ENCODE peak calls at places on chromosomes 5 and 9, in seven cellular contexts. One of them, this sample, is unnamed.

GRCh38 chr9:137030528-137030927 is 1.4 kb downstream of the FUT7 start:
- DNase-seq in islet precursor cell: no peak
- DNase-seq in amniotic stem cell: no peak
- DNase-seq in adrenal gland: no peak
- DNase-seq in naive B cell: peak
- DNase-seq in 8988T: no peak
- DNase-seq in stimulated activated CD4-positive, alpha-beta T cell treated with anti-CD3 and anti-CD28 coated beads, Interleukin-1b, Interleukin-23, amount 100 ng/mL, for 4 hours: no peak
- DNase-seq in this sample: no peak

GRCh38 chr5:152262667-152263066 is 142.4 kb downstream of the NMUR2 start:
- DNase-seq in islet precursor cell: no peak
- DNase-seq in amniotic stem cell: no peak
- DNase-seq in adrenal gland: no peak
- DNase-seq in naive B cell: no peak
- DNase-seq in 8988T: no peak
- DNase-seq in stimulated activated CD4-positive, alpha-beta T cell treated with anti-CD3 and anti-CD28 coated beads, Interleukin-1b, Interleukin-23, amount 100 ng/mL, for 4 hours: no peak
- DNase-seq in this sample: no peak

GRCh38 chr9:72585737-72586136 is 64.3 kb downstream of the TMC1 start:
- DNase-seq in islet precursor cell: no peak
- DNase-seq in amniotic stem cell: no peak
- DNase-seq in adrenal gland: no peak
- DNase-seq in naive B cell: no peak
- DNase-seq in 8988T: no peak
- DNase-seq in stimulated activated CD4-positive, alpha-beta T cell treated with anti-CD3 and anti-CD28 coated beads, Interleukin-1b, Interleukin-23, amount 100 ng/mL, for 4 hours: no peak
- DNase-seq in this sample: no peak

GRCh38 chr9:129945314-129945713 is 97.7 kb downstream of the FNBP1 start:
- DNase-seq in islet precursor cell: no peak
- DNase-seq in amniotic stem cell: no peak
- DNase-seq in adrenal gland: no peak
- DNase-seq in naive B cell: no peak
- DNase-seq in 8988T: no peak
- DNase-seq in stimulated activated CD4-positive, alpha-beta T cell treated with anti-CD3 and anti-CD28 coated beads, Interleukin-1b, Interleukin-23, amount 100 ng/mL, for 4 hours: no peak
- DNase-seq in this sample: no peak

GRCh38 chr9:133340916-133341315 is 4.9 kb upstream of the SURF6 start:
- DNase-seq in islet precursor cell: no peak
- DNase-seq in amniotic stem cell: no peak
- DNase-seq in adrenal gland: no peak
- DNase-seq in naive B cell: no peak
- DNase-seq in 8988T: no peak
- DNase-seq in stimulated activated CD4-positive, alpha-beta T cell treated with anti-CD3 and anti-CD28 coated beads, Interleukin-1b, Interleukin-23, amount 100 ng/mL, for 4 hours: no peak
- DNase-seq in this sample: no peak

GRCh38 chr5:1037123-1037670 is 28.6 kb downstream of the NKD2 start:
- DNase-seq in islet precursor cell: no peak
- DNase-seq in amniotic stem cell: no peak
- DNase-seq in adrenal gland: no peak
- DNase-seq in naive B cell: no peak
- DNase-seq in 8988T: peak
- DNase-seq in stimulated activated CD4-positive, alpha-beta T cell treated with anti-CD3 and anti-CD28 coated beads, Interleukin-1b, Interleukin-23, amount 100 ng/mL, for 4 hours: no peak
- DNase-seq in this sample: no peak

GRCh38 chr5:72454996-72455395 is 52.2 kb downstream of the ZNF366 start:
- DNase-seq in islet precursor cell: no peak
- DNase-seq in amniotic stem cell: no peak
- DNase-seq in adrenal gland: no peak
- DNase-seq in naive B cell: no peak
- DNase-seq in 8988T: no peak
- DNase-seq in stimulated activated CD4-positive, alpha-beta T cell treated with anti-CD3 and anti-CD28 coated beads, Interleukin-1b, Interleukin-23, amount 100 ng/mL, for 4 hours: no peak
- DNase-seq in this sample: no peak

GRCh38 chr9:12923472-12924009 is 148.7 kb downstream of the LURAP1L start:
- DNase-seq in islet precursor cell: no peak
- DNase-seq in amniotic stem cell: peak
- DNase-seq in adrenal gland: peak
- DNase-seq in naive B cell: no peak
- DNase-seq in 8988T: no peak
- DNase-seq in stimulated activated CD4-positive, alpha-beta T cell treated with anti-CD3 and anti-CD28 coated beads, Interleukin-1b, Interleukin-23, amount 100 ng/mL, for 4 hours: no peak
- DNase-seq in this sample: peak

GRCh38 chr9:3459076-3459475 is 66.7 kb downstream of the RFX3 start:
- DNase-seq in islet precursor cell: no peak
- DNase-seq in amniotic stem cell: no peak
- DNase-seq in adrenal gland: no peak
- DNase-seq in naive B cell: no peak
- DNase-seq in 8988T: no peak
- DNase-seq in stimulated activated CD4-positive, alpha-beta T cell treated with anti-CD3 and anti-CD28 coated beads, Interleukin-1b, Interleukin-23, amount 100 ng/mL, for 4 hours: no peak
- DNase-seq in this sample: no peak

GRCh38 chr5:159286420-159287035 is 23.4 kb downstream of the UBLCP1 start:
- DNase-seq in islet precursor cell: no peak
- DNase-seq in amniotic stem cell: peak
- DNase-seq in adrenal gland: no peak
- DNase-seq in naive B cell: peak
- DNase-seq in 8988T: no peak
- DNase-seq in stimulated activated CD4-positive, alpha-beta T cell treated with anti-CD3 and anti-CD28 coated beads, Interleukin-1b, Interleukin-23, amount 100 ng/mL, for 4 hours: peak
- DNase-seq in this sample: no peak

GRCh38 chr9:18238254-18238653 is 235.7 kb upstream of the ADAMTSL1 start:
- DNase-seq in islet precursor cell: no peak
- DNase-seq in amniotic stem cell: no peak
- DNase-seq in adrenal gland: no peak
- DNase-seq in naive B cell: no peak
- DNase-seq in 8988T: no peak
- DNase-seq in stimulated activated CD4-positive, alpha-beta T cell treated with anti-CD3 and anti-CD28 coated beads, Interleukin-1b, Interleukin-23, amount 100 ng/mL, for 4 hours: no peak
- DNase-seq in this sample: peak

GRCh38 chr9:69456201-69456600 is 131.2 kb downstream of the ENTREP1 start:
- DNase-seq in islet precursor cell: peak
- DNase-seq in amniotic stem cell: no peak
- DNase-seq in adrenal gland: no peak
- DNase-seq in naive B cell: no peak
- DNase-seq in 8988T: no peak
- DNase-seq in stimulated activated CD4-positive, alpha-beta T cell treated with anti-CD3 and anti-CD28 coated beads, Interleukin-1b, Interleukin-23, amount 100 ng/mL, for 4 hours: no peak
- DNase-seq in this sample: no peak

GRCh38 chr5:7420506-7421280 is 24.8 kb downstream of the ADCY2 start:
- DNase-seq in islet precursor cell: peak
- DNase-seq in amniotic stem cell: no peak
- DNase-seq in adrenal gland: no peak
- DNase-seq in naive B cell: no peak
- DNase-seq in 8988T: no peak
- DNase-seq in stimulated activated CD4-positive, alpha-beta T cell treated with anti-CD3 and anti-CD28 coated beads, Interleukin-1b, Interleukin-23, amount 100 ng/mL, for 4 hours: no peak
- DNase-seq in this sample: no peak

GRCh38 chr9:117160254-117160653 is 254.6 kb downstream of the ASTN2 start:
- DNase-seq in islet precursor cell: no peak
- DNase-seq in amniotic stem cell: no peak
- DNase-seq in adrenal gland: no peak
- DNase-seq in naive B cell: no peak
- DNase-seq in 8988T: no peak
- DNase-seq in stimulated activated CD4-positive, alpha-beta T cell treated with anti-CD3 and anti-CD28 coated beads, Interleukin-1b, Interleukin-23, amount 100 ng/mL, for 4 hours: no peak
- DNase-seq in this sample: no peak

GRCh38 chr9:127566351-127567001 is 45.6 kb upstream of the STXBP1 start:
- DNase-seq in islet precursor cell: peak
- DNase-seq in amniotic stem cell: no peak
- DNase-seq in adrenal gland: no peak
- DNase-seq in naive B cell: no peak
- DNase-seq in 8988T: no peak
- DNase-seq in stimulated activated CD4-positive, alpha-beta T cell treated with anti-CD3 and anti-CD28 coated beads, Interleukin-1b, Interleukin-23, amount 100 ng/mL, for 4 hours: no peak
- DNase-seq in this sample: no peak

GRCh38 chr9:129183495-129184308 is 5.6 kb upstream of the IER5L start:
- DNase-seq in islet precursor cell: no peak
- DNase-seq in amniotic stem cell: no peak
- DNase-seq in adrenal gland: no peak
- DNase-seq in naive B cell: no peak
- DNase-seq in 8988T: no peak
- DNase-seq in stimulated activated CD4-positive, alpha-beta T cell treated with anti-CD3 and anti-CD28 coated beads, Interleukin-1b, Interleukin-23, amount 100 ng/mL, for 4 hours: no peak
- DNase-seq in this sample: no peak

GRCh38 chr5:151141535-151141934 is 16.0 kb downstream of the ANXA6 start:
- DNase-seq in islet precursor cell: peak
- DNase-seq in amniotic stem cell: no peak
- DNase-seq in adrenal gland: peak
- DNase-seq in naive B cell: peak
- DNase-seq in 8988T: no peak
- DNase-seq in stimulated activated CD4-positive, alpha-beta T cell treated with anti-CD3 and anti-CD28 coated beads, Interleukin-1b, Interleukin-23, amount 100 ng/mL, for 4 hours: no peak
- DNase-seq in this sample: no peak

GRCh38 chr9:135010921-135011320 is 76.5 kb upstream of the OLFM1 start:
- DNase-seq in islet precursor cell: no peak
- DNase-seq in amniotic stem cell: no peak
- DNase-seq in adrenal gland: no peak
- DNase-seq in naive B cell: no peak
- DNase-seq in 8988T: no peak
- DNase-seq in stimulated activated CD4-positive, alpha-beta T cell treated with anti-CD3 and anti-CD28 coated beads, Interleukin-1b, Interleukin-23, amount 100 ng/mL, for 4 hours: no peak
- DNase-seq in this sample: no peak

GRCh38 chr5:14816999-14817761 is 54.4 kb downstream of the ANKH start:
- DNase-seq in islet precursor cell: no peak
- DNase-seq in amniotic stem cell: peak
- DNase-seq in adrenal gland: no peak
- DNase-seq in naive B cell: no peak
- DNase-seq in 8988T: no peak
- DNase-seq in stimulated activated CD4-positive, alpha-beta T cell treated with anti-CD3 and anti-CD28 coated beads, Interleukin-1b, Interleukin-23, amount 100 ng/mL, for 4 hours: no peak
- DNase-seq in this sample: no peak

GRCh38 chr5:94785111-94785510 is 166.6 kb downstream of the SLF1 start:
- DNase-seq in islet precursor cell: no peak
- DNase-seq in amniotic stem cell: no peak
- DNase-seq in adrenal gland: no peak
- DNase-seq in naive B cell: no peak
- DNase-seq in 8988T: no peak
- DNase-seq in stimulated activated CD4-positive, alpha-beta T cell treated with anti-CD3 and anti-CD28 coated beads, Interleukin-1b, Interleukin-23, amount 100 ng/mL, for 4 hours: no peak
- DNase-seq in this sample: no peak

GRCh38 chr9:71756753-71757152 is 11.6 kb downstream of the CEMIP2 start:
- DNase-seq in islet precursor cell: no peak
- DNase-seq in amniotic stem cell: no peak
- DNase-seq in adrenal gland: no peak
- DNase-seq in naive B cell: no peak
- DNase-seq in 8988T: no peak
- DNase-seq in stimulated activated CD4-positive, alpha-beta T cell treated with anti-CD3 and anti-CD28 coated beads, Interleukin-1b, Interleukin-23, amount 100 ng/mL, for 4 hours: no peak
- DNase-seq in this sample: no peak

GRCh38 chr5:135605221-135605620 is 26.4 kb upstream of the CXCL14 start:
- DNase-seq in islet precursor cell: peak
- DNase-seq in amniotic stem cell: no peak
- DNase-seq in adrenal gland: peak
- DNase-seq in naive B cell: no peak
- DNase-seq in 8988T: no peak
- DNase-seq in stimulated activated CD4-positive, alpha-beta T cell treated with anti-CD3 and anti-CD28 coated beads, Interleukin-1b, Interleukin-23, amount 100 ng/mL, for 4 hours: no peak
- DNase-seq in this sample: no peak

GRCh38 chr9:121573717-121574485 is 74.3 kb upstream of the GGTA1 start:
- DNase-seq in islet precursor cell: no peak
- DNase-seq in amniotic stem cell: no peak
- DNase-seq in adrenal gland: no peak
- DNase-seq in naive B cell: no peak
- DNase-seq in 8988T: no peak
- DNase-seq in stimulated activated CD4-positive, alpha-beta T cell treated with anti-CD3 and anti-CD28 coated beads, Interleukin-1b, Interleukin-23, amount 100 ng/mL, for 4 hours: no peak
- DNase-seq in this sample: no peak

GRCh38 chr5:125083932-125084331 is 337.5 kb upstream of the ZNF608 start:
- DNase-seq in islet precursor cell: no peak
- DNase-seq in amniotic stem cell: peak
- DNase-seq in adrenal gland: no peak
- DNase-seq in naive B cell: no peak
- DNase-seq in 8988T: no peak
- DNase-seq in stimulated activated CD4-positive, alpha-beta T cell treated with anti-CD3 and anti-CD28 coated beads, Interleukin-1b, Interleukin-23, amount 100 ng/mL, for 4 hours: no peak
- DNase-seq in this sample: no peak

GRCh38 chr9:137429546-137429890 is 6.3 kb downstream of the NOXA1 start:
- DNase-seq in islet precursor cell: no peak
- DNase-seq in amniotic stem cell: no peak
- DNase-seq in adrenal gland: no peak
- DNase-seq in naive B cell: no peak
- DNase-seq in 8988T: no peak
- DNase-seq in stimulated activated CD4-positive, alpha-beta T cell treated with anti-CD3 and anti-CD28 coated beads, Interleukin-1b, Interleukin-23, amount 100 ng/mL, for 4 hours: no peak
- DNase-seq in this sample: no peak

GRCh38 chr5:36570268-36570667 is 36.1 kb upstream of the SLC1A3 start:
- DNase-seq in islet precursor cell: no peak
- DNase-seq in amniotic stem cell: no peak
- DNase-seq in adrenal gland: no peak
- DNase-seq in naive B cell: no peak
- DNase-seq in 8988T: no peak
- DNase-seq in stimulated activated CD4-positive, alpha-beta T cell treated with anti-CD3 and anti-CD28 coated beads, Interleukin-1b, Interleukin-23, amount 100 ng/mL, for 4 hours: no peak
- DNase-seq in this sample: no peak

GRCh38 chr9:82606761-82607382 is 456.1 kb downstream of the RASEF start:
- DNase-seq in islet precursor cell: peak
- DNase-seq in amniotic stem cell: peak
- DNase-seq in adrenal gland: peak
- DNase-seq in naive B cell: peak
- DNase-seq in 8988T: no peak
- DNase-seq in stimulated activated CD4-positive, alpha-beta T cell treated with anti-CD3 and anti-CD28 coated beads, Interleukin-1b, Interleukin-23, amount 100 ng/mL, for 4 hours: no peak
- DNase-seq in this sample: no peak

GRCh38 chr5:88262116-88262515 is 6.5 kb downstream of the TMEM161B start:
- DNase-seq in islet precursor cell: no peak
- DNase-seq in amniotic stem cell: no peak
- DNase-seq in adrenal gland: no peak
- DNase-seq in naive B cell: no peak
- DNase-seq in 8988T: no peak
- DNase-seq in stimulated activated CD4-positive, alpha-beta T cell treated with anti-CD3 and anti-CD28 coated beads, Interleukin-1b, Interleukin-23, amount 100 ng/mL, for 4 hours: no peak
- DNase-seq in this sample: no peak

This sample was measured in HS-27A.